ENCODE peak calls at places on chromosomes 3 and 15, in nine cellular contexts. S, T, K, I, Q, A, U, Y and R are unnamed samples.

GRCh38 chr15:93152264-93152884 is 63.4 kb upstream of the RGMA start:
- DNase-seq in S (no peak), T (peak; percentile 18), K (no peak), I (no peak), Q (no peak), A (no peak), U (no peak), Y (no peak), R (peak; percentile 81)

GRCh38 chr15:81284256-81285031 is 39.5 kb downstream of the STARD5 start:
- DNase-seq in S (no peak), T (peak; percentile 5), K (no peak), I (no peak), Q (no peak), A (no peak), U (no peak), Y (no peak), R (no peak)

GRCh38 chr3:38519000-38519399 is 22.9 kb downstream of the EXOG start:
- DNase-seq in S (no peak), T (no peak), K (no peak), I (no peak), Q (no peak), A (no peak), U (no peak), Y (no peak), R (no peak)

GRCh38 chr15:79942656-79943481 is 28.1 kb downstream of the BCL2A1 start:
- DNase-seq in S (no peak), T (no peak), K (no peak), I (no peak), Q (no peak), A (no peak), U (no peak), Y (no peak), R (no peak)

GRCh38 chr15:77495806-77496589 is 75.3 kb downstream of the HMG20A start:
- DNase-seq in S (no peak), T (no peak), K (no peak), I (no peak), Q (peak; percentile 82), A (peak; percentile 69), U (no peak), Y (no peak), R (peak; percentile 77)

GRCh38 chr3:99012051-99012450 is 110.6 kb upstream of the DCBLD2 start:
- DNase-seq in S (no peak), T (no peak), K (no peak), I (peak; percentile 69), Q (no peak), A (no peak), U (no peak), Y (no peak), R (no peak)

GRCh38 chr3:6108957-6109356 is 752.0 kb upstream of the GRM7 start:
- DNase-seq in S (no peak), T (no peak), K (no peak), I (no peak), Q (no peak), A (no peak), U (no peak), Y (no peak), R (no peak)

GRCh38 chr15:88745075-88745474 is 58.2 kb upstream of the ACAN start:
- DNase-seq in S (no peak), T (no peak), K (no peak), I (no peak), Q (peak; percentile 53), A (no peak), U (no peak), Y (no peak), R (no peak)

GRCh38 chr3:88574210-88574609 is 424.5 kb downstream of the C3orf38 start:
- DNase-seq in S (no peak), T (no peak), K (no peak), I (no peak), Q (no peak), A (no peak), U (no peak), Y (no peak), R (no peak)

GRCh38 chr3:129387492-129387891 is 40.9 kb downstream of the EFCAB12 start:
- DNase-seq in S (no peak), T (no peak), K (no peak), I (no peak), Q (no peak), A (no peak), U (no peak), Y (no peak), R (no peak)

GRCh38 chr3:100852882-100853281 is 140.3 kb downstream of the ABI3BP start:
- DNase-seq in S (no peak), T (no peak), K (no peak), I (no peak), Q (peak; percentile 20), A (no peak), U (no peak), Y (no peak), R (no peak)

GRCh38 chr3:157300091-157300490 is 136.6 kb upstream of the PTX3 start:
- DNase-seq in S (no peak), T (no peak), K (no peak), I (no peak), Q (no peak), A (no peak), U (no peak), Y (no peak), R (no peak)

GRCh38 chr3:157294953-157295352 is 135.0 kb upstream of the CCNL1 start:
- DNase-seq in S (no peak), T (no peak), K (no peak), I (no peak), Q (no peak), A (no peak), U (no peak), Y (no peak), R (no peak)

GRCh38 chr3:157290761-157291160 is 130.8 kb upstream of the CCNL1 start:
- DNase-seq in S (no peak), T (no peak), K (no peak), I (no peak), Q (no peak), A (no peak), U (no peak), Y (no peak), R (no peak)

GRCh38 chr3:157294444-157294843 is 134.5 kb upstream of the CCNL1 start:
- DNase-seq in S (no peak), T (no peak), K (no peak), I (no peak), Q (no peak), A (no peak), U (no peak), Y (no peak), R (no peak)
- H3K4me1 ChIP-seq in S (no peaks in the 10 kb centered on the region), T (no peaks in the 10 kb centered on the region), K (no peaks in the 10 kb centered on the region), I (no peaks in the 10 kb centered on the region), Q (no peaks in the 10 kb centered on the region), A (peaks cover 9% of the 10 kb centered on the region), U (peaks cover 3% of the 10 kb centered on the region), Y (no peaks in the 10 kb centered on the region), R (no peaks in the 10 kb centered on the region)

DNA sequence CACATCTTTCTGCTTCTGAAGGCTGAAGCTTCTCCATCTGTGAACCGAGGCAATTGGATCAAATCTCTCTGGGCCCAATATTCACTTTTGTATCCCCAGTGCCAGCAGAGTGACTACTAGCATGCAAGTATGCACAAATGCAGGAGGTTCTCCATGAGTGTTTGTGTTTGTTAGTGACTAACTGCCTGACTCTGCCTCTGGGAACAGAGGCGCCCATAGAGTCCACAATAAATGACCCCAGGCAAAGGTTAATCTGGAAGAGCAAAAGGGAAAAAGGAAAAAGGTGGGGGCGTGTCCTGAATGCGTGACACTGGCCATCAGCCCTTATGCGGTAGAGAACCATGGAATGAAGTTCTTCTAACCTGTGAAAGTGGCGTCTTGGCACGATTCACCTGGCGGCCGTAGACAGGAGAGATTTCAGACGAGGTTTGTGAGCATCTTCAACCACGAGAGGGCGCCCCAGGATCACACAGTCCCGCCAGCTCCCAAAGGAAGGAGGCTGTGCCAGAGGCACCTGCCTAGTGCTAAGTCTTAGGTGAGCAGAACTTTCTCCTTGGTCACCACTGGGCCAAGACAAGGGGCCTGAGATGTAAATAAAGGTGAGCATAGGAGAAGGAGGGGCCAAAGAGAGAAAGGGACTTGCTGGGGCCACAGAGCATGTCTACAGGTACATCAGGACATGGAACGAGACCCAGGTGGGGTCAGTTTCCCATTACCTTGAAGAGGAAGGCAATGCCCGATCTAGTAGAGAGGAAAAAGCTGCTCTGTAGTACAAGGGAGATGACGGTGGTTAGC is 44.2 kb downstream of the RBPMS2 start:
- DNase-seq in S (peak; percentile 75), T (peak; percentile 91), K (peak; percentile 67), I (peak; percentile 36), Q (peak; percentile 67), A (peak; percentile 96), U (peak; percentile 81), Y (peak; percentile 90), R (peak; percentile 95)
- TF ChIP-seq POLR2AphosphoS5 in S (no peak), T (no peak), K (no peak), I (no peak), Q (no peak), A (peak; percentile 60), U (no peak), Y (no peak), R (peak; percentile 31)

GRCh38 chr3:138898301-138898700 is 48.6 kb downstream of the FOXL2 start:
- DNase-seq in S (no peak), T (no peak), K (no peak), I (no peak), Q (peak; percentile 50), A (no peak), U (no peak), Y (no peak), R (no peak)
- H3K27ac ChIP-seq in S (no peak overlapping the region), T (peak overlapping the region; percentile 65), K (no peak overlapping the region), I (no peak overlapping the region), Q (no peak overlapping the region), A (no peak overlapping the region), U (no peak overlapping the region), Y (peak overlapping the region; percentile 10), R (no peak overlapping the region)

GRCh38 chr15:98792117-98792516 is 143.8 kb downstream of the IGF1R start:
- DNase-seq in S (no peak), T (no peak), K (no peak), I (no peak), Q (no peak), A (no peak), U (no peak), Y (no peak), R (no peak)
- H3K4me1 ChIP-seq in S (peaks cover 6% of the 10 kb centered on the region), T (peaks cover 28% of the 10 kb centered on the region), K (peaks cover 37% of the 10 kb centered on the region), I (no peaks in the 10 kb centered on the region), Q (peaks cover 3% of the 10 kb centered on the region), A (peaks cover 95% of the 10 kb centered on the region), U (peaks cover 18% of the 10 kb centered on the region), Y (peaks cover 18% of the 10 kb centered on the region), R (peaks cover 32% of the 10 kb centered on the region)

DNA sequence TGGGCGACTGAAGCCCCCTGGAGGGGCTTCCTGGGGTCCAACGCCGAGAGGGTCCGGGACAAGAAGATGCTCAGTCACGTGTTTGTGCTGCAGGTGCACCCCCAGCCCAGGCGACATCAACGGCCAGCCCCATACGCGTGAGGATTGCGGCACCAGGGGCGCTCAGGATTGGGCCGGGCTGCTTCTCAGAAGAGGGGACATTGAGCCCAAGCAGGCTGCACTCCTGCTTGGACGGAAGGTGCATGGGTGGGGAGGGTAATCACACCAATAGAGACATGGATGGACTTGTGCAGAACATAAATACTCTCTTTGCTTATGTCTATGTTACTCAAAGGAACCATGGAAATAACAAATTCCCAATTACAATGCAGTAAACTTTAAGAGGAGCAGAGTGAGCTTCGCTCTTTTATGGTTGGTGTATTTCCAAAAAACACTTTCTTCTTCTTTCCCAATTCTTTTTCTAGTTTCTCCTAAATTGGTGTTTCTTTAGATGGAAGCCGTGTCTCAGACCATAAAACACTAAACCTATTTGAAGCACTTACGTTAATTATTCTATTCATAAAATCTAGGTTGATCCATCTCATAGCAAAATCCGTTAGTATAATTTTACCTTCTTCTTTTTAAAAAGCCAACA is 182.7 kb downstream of the GOLGA6L6 start:
- DNase-seq in S (no peak), T (no peak), K (no peak), I (no peak), Q (no peak), A (no peak), U (no peak), Y (no peak), R (no peak)
- TF ChIP-seq POLR2AphosphoS5 in S (no peak), T (no peak), K (no peak), I (no peak), Q (no peak), A (no peak), U (no peak), Y (no peak), R (no peak)

GRCh38 chr3:11591401-11592266 is 52.1 kb downstream of the VGLL4 start:
- DNase-seq in S (peak; percentile 62), T (no peak), K (peak; percentile 82), I (no peak), Q (peak; percentile 70), A (peak; percentile 69), U (no peak), Y (peak; percentile 61), R (no peak)
- H3K27ac ChIP-seq in S (peak overlapping the region; percentile 7), T (peak overlapping the region; percentile 76), K (peak overlapping the region; percentile 41), I (no peak overlapping the region), Q (peak overlapping the region; percentile 41), A (peak overlapping the region; percentile 86), U (peak overlapping the region; percentile 75), Y (peak overlapping the region; percentile 86), R (no peak overlapping the region)